ENCODE peak calls at places on chromosome 1, in seven cellular contexts. One of them, this sample, is unnamed.

GRCh38 chr1:14924455-14925325 is 228.9 kb upstream of the TMEM51 start:
- DNase-seq in neuronal stem cell: no peak
- DNase-seq in IMR-90: peak; percentile 59
- DNase-seq in mesenchymal stem cell: peak; percentile 82
- DNase-seq in H1: no peak
- DNase-seq in H9: no peak
- DNase-seq in trophoblast cell: peak; percentile 30
- DNase-seq in this sample: peak; percentile 77

GRCh38 chr1:234541281-234541975 is 62.4 kb upstream of the TARBP1 start:
- DNase-seq in neuronal stem cell: no peak
- DNase-seq in IMR-90: peak; percentile 62
- DNase-seq in mesenchymal stem cell: peak; percentile 41
- DNase-seq in H1: no peak
- DNase-seq in H9: no peak
- DNase-seq in trophoblast cell: peak; percentile 32
- DNase-seq in this sample: no peak

GRCh38 chr1:66354311-66354922 is 179.5 kb upstream of the SGIP1 start:
- DNase-seq in neuronal stem cell: no peak
- DNase-seq in IMR-90: peak; percentile 69
- DNase-seq in mesenchymal stem cell: peak; percentile 41
- DNase-seq in H1: no peak
- DNase-seq in H9: no peak
- DNase-seq in trophoblast cell: peak; percentile 3
- DNase-seq in this sample: peak; percentile 96

GRCh38 chr1:196361112-196361714 is 247.0 kb downstream of the KCNT2 start:
- DNase-seq in neuronal stem cell: no peak
- DNase-seq in IMR-90: peak; percentile 18
- DNase-seq in mesenchymal stem cell: no peak
- DNase-seq in H1: no peak
- DNase-seq in H9: no peak
- DNase-seq in trophoblast cell: no peak
- DNase-seq in this sample: no peak

GRCh38 chr1:46246548-46247432 is 773 bp upstream of the RAD54L start:
- DNase-seq in neuronal stem cell: no peak
- DNase-seq in IMR-90: peak; percentile 45
- DNase-seq in mesenchymal stem cell: peak; percentile 63
- DNase-seq in H1: peak; percentile 87
- DNase-seq in H9: no peak
- DNase-seq in trophoblast cell: peak; percentile 90
- DNase-seq in this sample: no peak

GRCh38 chr1:173506437-173506836 is 29.3 kb downstream of the PRDX6 start:
- DNase-seq in neuronal stem cell: no peak
- DNase-seq in IMR-90: no peak
- DNase-seq in mesenchymal stem cell: no peak
- DNase-seq in H1: peak; percentile 58
- DNase-seq in H9: peak; percentile 64
- DNase-seq in trophoblast cell: no peak
- DNase-seq in this sample: peak; percentile 60

GRCh38 chr1:228289996-228290881 is 82.4 kb downstream of the OBSCN start:
- DNase-seq in neuronal stem cell: no peak
- DNase-seq in IMR-90: no peak
- DNase-seq in mesenchymal stem cell: no peak
- DNase-seq in H1: no peak
- DNase-seq in H9: no peak
- DNase-seq in trophoblast cell: no peak
- DNase-seq in this sample: no peak

GRCh38 chr1:210252621-210253041 is 20.0 kb downstream of the SERTAD4 start:
- DNase-seq in neuronal stem cell: peak; percentile 41
- DNase-seq in IMR-90: no peak
- DNase-seq in mesenchymal stem cell: peak; percentile 47
- DNase-seq in H1: peak; percentile 77
- DNase-seq in H9: peak; percentile 94
- DNase-seq in trophoblast cell: peak; percentile 95
- DNase-seq in this sample: peak; percentile 98

GRCh38 chr1:41411229-41411628 is 50.0 kb downstream of the FOXO6 start:
- DNase-seq in neuronal stem cell: no peak
- DNase-seq in IMR-90: no peak
- DNase-seq in mesenchymal stem cell: no peak
- DNase-seq in H1: no peak
- DNase-seq in H9: no peak
- DNase-seq in trophoblast cell: peak; percentile 15
- DNase-seq in this sample: peak; percentile 21

GRCh38 chr1:13700521-13701273 is 709 bp downstream of the PRDM2 start:
- DNase-seq in neuronal stem cell: peak; percentile 17
- DNase-seq in IMR-90: peak; percentile 20
- DNase-seq in mesenchymal stem cell: peak; percentile 30
- DNase-seq in H1: peak; percentile 47
- DNase-seq in H9: peak; percentile 35
- DNase-seq in trophoblast cell: no peak
- DNase-seq in this sample: peak; percentile 31

DNA sequence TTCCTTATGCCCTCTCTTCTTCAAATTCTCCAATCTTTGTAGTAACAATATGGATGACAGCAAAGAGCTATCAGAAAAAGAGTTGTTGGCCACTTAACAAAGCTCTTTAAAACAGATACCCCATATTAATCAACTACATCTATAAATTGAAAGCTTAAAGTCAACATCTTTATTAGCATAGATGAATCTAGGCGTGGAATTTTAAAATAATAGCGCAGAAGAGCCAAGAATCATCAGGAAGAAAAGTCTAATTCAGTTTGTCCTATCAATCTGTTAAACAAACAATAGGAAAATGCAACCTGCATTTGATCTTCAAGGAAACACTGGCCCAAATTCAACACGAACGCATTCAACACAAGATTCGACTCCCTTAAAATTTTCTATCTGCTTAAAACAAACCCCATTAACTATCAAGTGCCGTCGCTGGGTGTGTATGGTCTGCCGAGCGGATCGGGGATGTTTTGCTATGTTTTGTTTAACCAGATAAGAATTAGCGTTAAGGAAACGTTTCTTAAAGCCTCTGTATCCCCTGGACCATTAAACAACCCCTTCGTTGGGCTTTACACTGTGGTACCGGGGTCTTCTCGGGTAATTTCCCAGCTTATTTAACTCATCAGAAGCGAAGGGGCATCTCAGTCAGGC is 1.0 kb downstream of the LYST start:
- DNase-seq in neuronal stem cell: no peak
- DNase-seq in IMR-90: no peak
- DNase-seq in mesenchymal stem cell: no peak
- DNase-seq in H1: no peak
- DNase-seq in H9: no peak
- DNase-seq in trophoblast cell: no peak
- DNase-seq in this sample: no peak
- H3K4me2 ChIP-seq in neuronal stem cell: peak overlapping the region; percentile 100
- H3K4me2 ChIP-seq in IMR-90: peak overlapping the region; percentile 84
- H3K4me2 ChIP-seq in mesenchymal stem cell: peak overlapping the region; percentile 76
- H3K4me2 ChIP-seq in H1: peak overlapping the region; percentile 96
- H3K4me2 ChIP-seq in H9: peak overlapping the region; percentile 53
- H3K4me2 ChIP-seq in trophoblast cell: peak overlapping the region; percentile 81
- H3K4me2 ChIP-seq in this sample: peak overlapping the region; percentile 72

DNA sequence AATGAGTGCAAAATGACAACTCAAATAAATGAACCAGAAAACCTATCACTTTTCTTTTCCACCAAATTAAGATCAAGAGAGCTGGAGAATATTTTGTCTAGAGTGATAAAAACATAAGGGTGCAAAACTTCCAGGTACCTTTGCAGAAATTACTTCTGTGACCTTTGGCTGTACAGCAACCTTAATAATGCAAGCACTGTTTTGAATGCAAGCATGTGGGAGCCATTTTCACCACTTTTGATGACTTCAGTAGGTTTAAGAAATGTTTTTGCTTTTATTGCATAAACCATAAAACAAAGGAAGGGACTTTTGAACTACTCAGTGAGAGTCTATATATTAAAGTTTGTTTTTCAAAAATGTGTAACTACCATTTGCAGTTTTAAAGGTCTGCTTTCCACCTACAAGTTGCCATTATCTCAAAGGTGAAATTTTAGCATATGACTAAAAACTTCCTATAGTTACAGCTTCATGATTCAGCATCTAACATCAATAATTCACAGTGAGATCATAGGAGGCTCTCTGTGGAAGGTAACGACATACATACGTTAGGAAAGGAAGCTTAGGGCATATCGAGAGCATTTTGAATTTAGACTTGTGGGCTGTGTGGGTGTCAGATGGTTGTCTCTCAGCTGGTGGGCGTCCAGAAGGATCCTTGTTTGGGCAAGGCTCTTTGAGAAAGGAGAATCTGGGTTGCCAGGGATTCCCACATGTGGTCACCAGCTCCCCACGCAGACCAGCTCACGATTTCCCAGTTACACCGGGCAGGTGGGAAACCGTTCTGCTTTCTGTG is 1.1 kb upstream of the GADD45A start:
- DNase-seq in neuronal stem cell: no peak
- DNase-seq in IMR-90: peak; percentile 79
- DNase-seq in mesenchymal stem cell: peak; percentile 44
- DNase-seq in H1: no peak
- DNase-seq in H9: no peak
- DNase-seq in trophoblast cell: no peak
- DNase-seq in this sample: no peak
- H2BK120ac ChIP-seq in neuronal stem cell: no peak overlapping the region
- H2BK120ac ChIP-seq in IMR-90: peak overlapping the region; percentile 86
- H2BK120ac ChIP-seq in mesenchymal stem cell: no peak overlapping the region
- H2BK120ac ChIP-seq in H1: no peak overlapping the region
- H2BK120ac ChIP-seq in H9: no peak overlapping the region
- H2BK120ac ChIP-seq in trophoblast cell: peak overlapping the region; percentile 4
- H2BK120ac ChIP-seq in this sample: no peak overlapping the region

DNA sequence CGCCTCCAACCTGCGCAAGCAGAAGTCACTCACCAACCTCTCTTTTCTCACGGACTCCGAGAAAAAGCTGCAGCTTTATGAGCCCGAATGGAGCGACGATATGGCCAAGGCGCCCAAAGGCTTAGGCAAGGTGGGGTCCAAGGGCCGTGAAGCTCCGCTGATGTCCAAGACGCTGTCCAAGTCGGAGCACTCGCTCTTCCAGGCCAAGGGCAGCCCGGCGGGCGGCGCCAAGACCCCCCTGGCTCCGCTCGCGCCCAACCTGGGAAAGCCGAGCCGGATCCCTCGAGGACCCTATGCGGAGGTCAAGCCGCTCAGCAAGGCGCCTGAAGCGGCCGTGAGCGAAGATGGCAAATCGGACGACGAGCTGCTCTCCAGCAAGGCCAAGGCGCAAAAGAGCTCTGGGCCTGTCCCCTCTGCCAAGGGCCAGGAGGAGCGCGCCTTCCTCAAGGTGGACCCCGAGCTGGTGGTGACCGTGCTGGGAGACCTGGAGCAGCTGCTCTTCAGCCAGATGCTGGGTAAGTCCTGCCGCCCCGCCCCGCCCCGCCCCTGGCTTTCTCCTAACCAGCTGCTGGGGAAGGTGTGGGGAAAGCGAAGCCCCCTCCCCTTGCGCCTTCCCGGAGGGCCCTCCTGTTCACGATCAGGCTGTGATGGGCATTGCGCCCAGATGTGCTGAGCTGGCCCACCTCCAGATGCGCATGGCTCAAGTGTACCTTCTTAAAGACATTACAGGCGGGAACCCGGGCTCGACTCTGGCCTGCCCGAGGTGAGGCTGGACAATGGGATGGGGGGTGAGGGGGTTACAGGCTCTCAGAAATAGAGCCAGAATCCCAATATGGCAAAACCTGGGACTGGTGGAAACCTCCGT is 110.2 kb downstream of the NAV1 start:
- DNase-seq in neuronal stem cell: peak; percentile 29
- DNase-seq in IMR-90: peak; percentile 40
- DNase-seq in mesenchymal stem cell: peak; percentile 55
- DNase-seq in H1: peak; percentile 75
- DNase-seq in H9: peak; percentile 82
- DNase-seq in trophoblast cell: no peak
- DNase-seq in this sample: peak; percentile 69
- H3K4me2 ChIP-seq in neuronal stem cell: peak overlapping the region; percentile 95
- H3K4me2 ChIP-seq in IMR-90: peak overlapping the region; percentile 87
- H3K4me2 ChIP-seq in mesenchymal stem cell: peak overlapping the region; percentile 95
- H3K4me2 ChIP-seq in H1: peak overlapping the region; percentile 97
- H3K4me2 ChIP-seq in H9: peak overlapping the region; percentile 80
- H3K4me2 ChIP-seq in trophoblast cell: peak overlapping the region; percentile 88
- H3K4me2 ChIP-seq in this sample: peak overlapping the region; percentile 32

DNA sequence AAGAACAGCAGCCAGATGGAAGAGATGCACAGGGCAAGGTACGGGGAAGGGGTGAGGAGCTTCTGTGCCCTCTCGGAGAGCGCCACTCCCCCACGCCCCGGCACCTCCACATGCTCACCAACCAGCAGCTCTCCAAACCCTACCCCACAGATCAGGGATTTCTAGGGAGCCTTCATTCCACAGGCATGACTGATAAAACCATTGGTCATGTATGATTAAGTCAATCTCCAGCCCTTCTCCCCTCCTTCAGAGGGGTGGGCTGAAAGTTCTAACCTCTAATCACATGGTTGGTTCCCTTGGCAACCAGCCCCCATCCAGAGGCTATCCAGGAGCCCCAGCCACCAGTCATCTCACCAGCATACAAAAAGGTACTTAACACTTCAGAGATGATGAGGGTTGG is 144.7 kb downstream of the TGFBR3 start:
- DNase-seq in neuronal stem cell: no peak
- DNase-seq in IMR-90: peak; percentile 65
- DNase-seq in mesenchymal stem cell: no peak
- DNase-seq in H1: no peak
- DNase-seq in H9: no peak
- DNase-seq in trophoblast cell: no peak
- DNase-seq in this sample: peak; percentile 37
- H2BK120ac ChIP-seq in neuronal stem cell: no peak overlapping the region
- H2BK120ac ChIP-seq in IMR-90: no peak overlapping the region
- H2BK120ac ChIP-seq in mesenchymal stem cell: no peak overlapping the region
- H2BK120ac ChIP-seq in H1: no peak overlapping the region
- H2BK120ac ChIP-seq in H9: no peak overlapping the region
- H2BK120ac ChIP-seq in trophoblast cell: no peak overlapping the region
- H2BK120ac ChIP-seq in this sample: no peak overlapping the region

DNA sequence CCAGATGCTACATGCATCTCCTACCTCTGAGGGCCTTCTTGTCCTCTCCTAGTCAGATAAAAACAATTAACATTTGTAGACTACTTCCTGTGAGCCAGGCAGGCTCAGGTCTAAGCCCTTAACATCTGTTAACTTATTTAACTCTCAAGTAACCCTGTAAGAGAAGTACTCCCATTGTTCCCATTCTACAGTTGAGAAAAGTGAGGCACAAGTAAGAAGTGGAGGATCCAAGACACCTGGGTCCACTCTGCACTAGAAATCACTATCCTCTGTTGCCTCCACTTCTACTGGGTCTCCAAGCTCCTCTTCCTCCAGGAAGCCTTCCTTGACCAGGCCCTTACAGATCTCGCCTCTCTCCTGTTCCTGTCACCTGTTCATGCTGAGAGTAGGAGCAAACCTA is 9.7 kb downstream of the C1orf216 start:
- DNase-seq in neuronal stem cell: no peak
- DNase-seq in IMR-90: no peak
- DNase-seq in mesenchymal stem cell: no peak
- DNase-seq in H1: no peak
- DNase-seq in H9: no peak
- DNase-seq in trophoblast cell: no peak
- DNase-seq in this sample: no peak
- H3K4me2 ChIP-seq in neuronal stem cell: peak overlapping the region; percentile 80
- H3K4me2 ChIP-seq in IMR-90: no peak overlapping the region
- H3K4me2 ChIP-seq in mesenchymal stem cell: no peak overlapping the region
- H3K4me2 ChIP-seq in H1: peak overlapping the region; percentile 87
- H3K4me2 ChIP-seq in H9: peak overlapping the region; percentile 46
- H3K4me2 ChIP-seq in trophoblast cell: no peak overlapping the region
- H3K4me2 ChIP-seq in this sample: no peak overlapping the region